ENCODE peak calls at places on chromosomes 1 and 21, in five cellular contexts. Q, H, P, D and J are unnamed samples.

GRCh38 chr1:248144513-248145198 is at the start of gene OR2M5:
- DNase-seq in Q (no peak), H (no peak), P (no peak), D (no peak), J (no peak)

GRCh38 chr1:47533176-47534039 is 95.6 kb downstream of the FOXD2 start:
- DNase-seq in Q (no peak), H (no peak), P (no peak), D (peak; percentile 10), J (no peak)

GRCh38 chr21:26061437-26061836 is 109.1 kb downstream of the APP start:
- DNase-seq in Q (no peak), H (no peak), P (no peak), D (no peak), J (no peak)

GRCh38 chr1:24966724-24967346 is 36.8 kb upstream of the RUNX3 start:
- DNase-seq in Q (no peak), H (no peak), P (peak; percentile 55), D (no peak), J (peak; percentile 7)

GRCh38 chr1:63917571-63918394 is 144.0 kb downstream of the ROR1 start:
- DNase-seq in Q (no peak), H (no peak), P (no peak), D (peak; percentile 46), J (no peak)

GRCh38 chr1:243244420-243244819 is 10.7 kb downstream of the CEP170 start:
- DNase-seq in Q (no peak), H (no peak), P (no peak), D (no peak), J (no peak)

GRCh38 chr1:64077281-64077940 is 126.0 kb upstream of the UBE2U start:
- DNase-seq in Q (no peak), H (no peak), P (no peak), D (no peak), J (no peak)

GRCh38 chr1:40895601-40896000 is 33.4 kb upstream of the CITED4 start:
- DNase-seq in Q (no peak), H (no peak), P (no peak), D (no peak), J (no peak)

GRCh38 chr1:21350132-21350885 is 60.0 kb upstream of the ECE1 start:
- DNase-seq in Q (no peak), H (no peak), P (no peak), D (peak; percentile 53), J (no peak)

GRCh38 chr1:234920136-234920842 is 208.3 kb downstream of the TOMM20 start:
- DNase-seq in Q (no peak), H (no peak), P (no peak), D (no peak), J (no peak)

GRCh38 chr1:107450899-107451664 is 310.2 kb downstream of the NTNG1 start:
- DNase-seq in Q (no peak), H (no peak), P (no peak), D (no peak), J (no peak)

GRCh38 chr21:42264245-42265195 is 45.6 kb downstream of the ABCG1 start:
- DNase-seq in Q (no peak), H (no peak), P (no peak), D (no peak), J (no peak)

GRCh38 chr21:33238565-33239255 is 9.0 kb downstream of the IFNAR2 start:
- DNase-seq in Q (no peak), H (no peak), P (no peak), D (no peak), J (no peak)

GRCh38 chr1:25502957-25503356 is 40.4 kb upstream of the LDLRAP1 start:
- DNase-seq in Q (no peak), H (no peak), P (no peak), D (peak; percentile 79), J (no peak)

GRCh38 chr1:209672705-209673630 is 2.2 kb upstream of the G0S2 start:
- DNase-seq in Q (no peak), H (no peak), P (no peak), D (no peak), J (no peak)

GRCh38 chr1:16976966-16977365 is 3.5 kb downstream of the MFAP2 start:
- DNase-seq in Q (no peak), H (no peak), P (no peak), D (no peak), J (no peak)

GRCh38 chr1:46689326-46689725 is 17.7 kb downstream of the TEX38 start:
- DNase-seq in Q (no peak), H (no peak), P (no peak), D (no peak), J (no peak)

GRCh38 chr21:35732788-35733187 is 327.5 kb downstream of the SETD4 start:
- DNase-seq in Q (no peak), H (peak; percentile 15), P (no peak), D (no peak), J (no peak)

GRCh38 chr1:1198423-1199140 is 7.8 kb downstream of the TNFRSF18 start:
- DNase-seq in Q (no peak), H (no peak), P (no peak), D (no peak), J (no peak)

GRCh38 chr1:54716299-54717047 is 812 bp downstream of the TTC4 start:
- DNase-seq in Q (peak; percentile 5), H (peak; percentile 24), P (no peak), D (peak; percentile 21), J (peak; percentile 30)

GRCh38 chr1:197356723-197357533 is 88.9 kb downstream of the CRB1 start:
- DNase-seq in Q (peak; percentile 32), H (peak; percentile 44), P (no peak), D (peak; percentile 82), J (no peak)

GRCh38 chr1:226495716-226496115 is 52.8 kb upstream of the STUM start:
- DNase-seq in Q (no peak), H (no peak), P (no peak), D (no peak), J (no peak)

GRCh38 chr1:18939398-18940302 is 16.8 kb downstream of the IFFO2 start:
- DNase-seq in Q (no peak), H (no peak), P (no peak), D (no peak), J (no peak)

GRCh38 chr1:50272923-50273322 is 150.3 kb downstream of the DMRTA2 start:
- DNase-seq in Q (no peak), H (no peak), P (no peak), D (no peak), J (no peak)

GRCh38 chr1:35567947-35568558 is 5.1 kb upstream of the TFAP2E start:
- DNase-seq in Q (no peak), H (no peak), P (no peak), D (no peak), J (no peak)

GRCh38 chr1:23187637-23188036 is 19.0 kb upstream of the LUZP1 start:
- DNase-seq in Q (no peak), H (no peak), P (no peak), D (no peak), J (no peak)

GRCh38 chr1:64516803-64517568 is 47.1 kb downstream of the CACHD1 start:
- DNase-seq in Q (no peak), H (no peak), P (no peak), D (peak; percentile 81), J (no peak)

GRCh38 chr1:66380452-66381212 is 153.3 kb upstream of the SGIP1 start:
- DNase-seq in Q (no peak), H (no peak), P (no peak), D (no peak), J (no peak)

GRCh38 chr1:29271724-29272123 is 35.4 kb downstream of the PTPRU start:
- DNase-seq in Q (peak; percentile 34), H (peak; percentile 86), P (no peak), D (peak; percentile 53), J (peak; percentile 10)

GRCh38 chr1:179025975-179026812 is 500 bp downstream of the FAM20B start:
- DNase-seq in Q (no peak), H (peak; percentile 75), P (peak; percentile 70), D (peak; percentile 62), J (no peak)

GRCh38 chr1:113283914-113284313 is 106.4 kb upstream of the MAGI3 start:
- DNase-seq in Q (peak; percentile 32), H (no peak), P (no peak), D (peak; percentile 38), J (peak; percentile 43)

GRCh38 chr1:99292946-99293345 is 28.7 kb downstream of the PLPPR4 start:
- DNase-seq in Q (no peak), H (no peak), P (no peak), D (no peak), J (no peak)

GRCh38 chr1:43868741-43869067 is 64.9 kb upstream of the ARTN start:
- DNase-seq in Q (no peak), H (no peak), P (no peak), D (no peak), J (no peak)